ENCODE peak calls at places on chromosomes 7 and 10, in eight cellular contexts. T is ACHN; V is HFFc6; H is esophagus muscularis mucosa; O is NCI-H524; Z is mesenchymal stem cell; R is activated naive CD4-positive, alpha-beta T cell treated with anti-CD3 and anti-CD28 coated beads for 36 hours; X is substantia nigra. A is an unnamed sample.

GRCh38 chr7:5507026-5507425 is 83.4 kb upstream of the TNRC18 start:
- DNase-seq in V (no peak), R (no peak), H (no peak), T (no peak), Z (no peak), O (no peak), X (no peak), A (no peak)

GRCh38 chr10:70652761-70653657 is 19.3 kb upstream of the ADAMTS14 start:
- DNase-seq in O (no peak), T (peak; percentile 27), V (peak; percentile 97), H (no peak), R (no peak), Z (peak; percentile 89), X (no peak), A (no peak)

GRCh38 chr7:143477501-143478150 is at the start of gene TAS2R41:
- DNase-seq in O (no peak), T (no peak), V (no peak), Z (no peak), X (no peak), R (no peak), H (no peak), A (no peak)

GRCh38 chr7:4801839-4802231 is 26.4 kb downstream of the AP5Z1 start:
- DNase-seq in Z (no peak), O (no peak), H (no peak), T (no peak), R (no peak), V (no peak), X (no peak), A (no peak)

GRCh38 chr10:119688033-119688508 is 36.9 kb downstream of the BAG3 start:
- DNase-seq in Z (no peak), O (no peak), X (no peak), T (no peak), V (no peak), R (peak; percentile 41), H (no peak), A (peak; percentile 24)

GRCh38 chr10:1128649-1129048 is 72.5 kb downstream of the WDR37 start:
- DNase-seq in O (no peak), X (no peak), T (no peak), Z (no peak), R (no peak), V (no peak), H (no peak), A (no peak)

GRCh38 chr7:22694597-22695207 is 32.3 kb upstream of the IL6 start:
- DNase-seq in X (no peak), O (no peak), Z (no peak), V (no peak), R (no peak), T (no peak), H (no peak), A (no peak)

GRCh38 chr10:69994262-69994661 is 58.4 kb upstream of the MACROH2A2 start:
- DNase-seq in H (no peak), O (no peak), Z (peak; percentile 61), T (peak; percentile 45), R (no peak), X (peak; percentile 11), V (peak; percentile 38), A (peak; percentile 41)

GRCh38 chr10:133128126-133129081 is 31.6 kb upstream of the KNDC1 start:
- DNase-seq in H (no peak), T (no peak), Z (no peak), X (no peak), R (peak; percentile 3), O (no peak), V (no peak), A (no peak)

GRCh38 chr10:49081532-49082275 is 33.6 kb downstream of the VSTM4 start:
- DNase-seq in X (peak; percentile 32), H (peak; percentile 91), O (no peak), R (no peak), Z (no peak), T (no peak), V (no peak), A (no peak)

GRCh38 chr7:112226701-112227276 is 20.3 kb downstream of the ZNF277 start:
- DNase-seq in Z (no peak), V (no peak), T (no peak), X (no peak), R (no peak), O (no peak), H (no peak), A (no peak)